ENCODE peak calls at places on chromosomes 5 and 9, in four cellular contexts. One of them, this sample, is unnamed.

GRCh38 chr9:131867611-131868192 is 127.8 kb upstream of the RAPGEF1 start:
- DNase-seq in A549: no peak
- DNase-seq in IMR-90: no peak
- DNase-seq in GM12878: no peak
- DNase-seq in this sample: no peak

GRCh38 chr5:53179681-53180080 is 70.1 kb upstream of the MOCS2 start:
- DNase-seq in GM12878: no peak
- DNase-seq in A549: no peak
- DNase-seq in IMR-90: no peak
- DNase-seq in this sample: no peak

GRCh38 chr5:148687427-148687826 is 33.1 kb upstream of the HTR4 start:
- DNase-seq in GM12878: no peak
- DNase-seq in A549: peak; percentile 59
- DNase-seq in IMR-90: peak; percentile 13
- DNase-seq in this sample: peak; percentile 73

GRCh38 chr9:70120834-70121510 is 77.3 kb downstream of the MAMDC2 start:
- DNase-seq in IMR-90: peak; percentile 97
- DNase-seq in GM12878: no peak
- DNase-seq in A549: peak; percentile 52
- DNase-seq in this sample: no peak

GRCh38 chr9:109230277-109230676 is 63.2 kb upstream of the FRRS1L start:
- DNase-seq in GM12878: no peak
- DNase-seq in A549: no peak
- DNase-seq in IMR-90: no peak
- DNase-seq in this sample: no peak

GRCh38 chr5:181215997-181216982 is 6.8 kb upstream of the TRIM41 start:
- DNase-seq in A549: peak; percentile 91
- DNase-seq in IMR-90: no peak
- DNase-seq in GM12878: peak; percentile 9
- DNase-seq in this sample: no peak

GRCh38 chr5:171149772-171150171 is 159.3 kb upstream of the TLX3 start:
- DNase-seq in GM12878: no peak
- DNase-seq in A549: no peak
- DNase-seq in IMR-90: no peak
- DNase-seq in this sample: no peak

GRCh38 chr9:2711716-2712115 is 5.6 kb upstream of the KCNV2 start:
- DNase-seq in IMR-90: no peak
- DNase-seq in GM12878: no peak
- DNase-seq in A549: no peak
- DNase-seq in this sample: no peak

GRCh38 chr9:87286506-87286905 is 211.2 kb upstream of the DAPK1 start:
- DNase-seq in GM12878: no peak
- DNase-seq in A549: no peak
- DNase-seq in IMR-90: no peak
- DNase-seq in this sample: no peak

GRCh38 chr9:15401266-15401665 is 21.4 kb upstream of the SNAPC3 start:
- DNase-seq in A549: no peak
- DNase-seq in GM12878: no peak
- DNase-seq in IMR-90: peak; percentile 32
- DNase-seq in this sample: no peak

GRCh38 chr9:137001857-137002645 is 5.7 kb upstream of the CLIC3 start:
- DNase-seq in IMR-90: no peak
- DNase-seq in GM12878: no peak
- DNase-seq in A549: no peak
- DNase-seq in this sample: no peak

GRCh38 chr5:107294669-107295068 is 376.1 kb downstream of the EFNA5 start:
- DNase-seq in IMR-90: no peak
- DNase-seq in A549: no peak
- DNase-seq in GM12878: no peak
- DNase-seq in this sample: no peak

GRCh38 chr5:122532035-122532434 is 220.0 kb downstream of the SNCAIP start:
- DNase-seq in IMR-90: no peak
- DNase-seq in GM12878: no peak
- DNase-seq in A549: no peak
- DNase-seq in this sample: no peak

GRCh38 chr5:141574122-141574510 is 44.7 kb downstream of the DIAPH1 start:
- DNase-seq in IMR-90: peak; percentile 19
- DNase-seq in A549: no peak
- DNase-seq in GM12878: no peak
- DNase-seq in this sample: no peak

GRCh38 chr5:29524197-29524596 is 1669.3 kb upstream of the CDH6 start:
- DNase-seq in IMR-90: no peak
- DNase-seq in A549: no peak
- DNase-seq in GM12878: no peak
- DNase-seq in this sample: no peak

GRCh38 chr5:53481354-53481886 is 991 bp downstream of the FST start:
- DNase-seq in GM12878: no peak
- DNase-seq in A549: no peak
- DNase-seq in IMR-90: peak; percentile 23
- DNase-seq in this sample: no peak

GRCh38 chr9:93031629-93032431 is 26.7 kb upstream of the SUSD3 start:
- DNase-seq in IMR-90: no peak
- DNase-seq in GM12878: no peak
- DNase-seq in A549: no peak
- DNase-seq in this sample: no peak

GRCh38 chr5:177071671-177072385 is 14.9 kb upstream of the FGFR4 start:
- DNase-seq in A549: peak; percentile 82
- DNase-seq in GM12878: peak; percentile 56
- DNase-seq in IMR-90: peak; percentile 81
- DNase-seq in this sample: peak; percentile 66

GRCh38 chr5:132662004-132662401 is 4.0 kb downstream of the IL13 start:
- DNase-seq in GM12878: no peak
- DNase-seq in A549: no peak
- DNase-seq in IMR-90: no peak
- DNase-seq in this sample: no peak
- TF ChIP-seq ELK1 in GM12878: no peak
- TF ChIP-seq ELK1 in A549: no peak
- TF ChIP-seq ELK1 in IMR-90: no peak
- TF ChIP-seq ELK1 in this sample: no peak

DNA sequence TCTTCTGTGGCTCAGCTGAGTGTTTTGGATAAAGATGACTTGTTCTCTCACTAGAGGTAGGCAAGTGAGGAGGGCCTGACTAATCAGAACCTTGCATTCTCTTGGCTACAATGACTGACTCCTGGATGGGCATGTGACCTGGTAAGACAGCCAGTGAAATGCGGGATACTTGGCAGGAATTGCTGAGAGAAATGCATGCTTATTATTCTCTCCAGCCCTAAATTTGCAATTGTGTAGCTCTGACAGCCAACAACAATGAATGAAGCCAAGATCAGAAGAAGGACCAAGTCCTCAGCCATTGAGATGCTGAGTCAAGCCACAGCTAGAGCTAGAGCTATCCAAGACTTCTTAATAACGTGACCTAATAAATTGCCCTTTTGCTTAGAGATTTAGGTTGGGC is 490.6 kb upstream of the ZNF608 start:
- DNase-seq in A549: no peak
- DNase-seq in IMR-90: no peak
- DNase-seq in GM12878: no peak
- DNase-seq in this sample: no peak
- TF ChIP-seq ELK1 in A549: no peak
- TF ChIP-seq ELK1 in IMR-90: no peak
- TF ChIP-seq ELK1 in GM12878: no peak
- TF ChIP-seq ELK1 in this sample: no peak

DNA sequence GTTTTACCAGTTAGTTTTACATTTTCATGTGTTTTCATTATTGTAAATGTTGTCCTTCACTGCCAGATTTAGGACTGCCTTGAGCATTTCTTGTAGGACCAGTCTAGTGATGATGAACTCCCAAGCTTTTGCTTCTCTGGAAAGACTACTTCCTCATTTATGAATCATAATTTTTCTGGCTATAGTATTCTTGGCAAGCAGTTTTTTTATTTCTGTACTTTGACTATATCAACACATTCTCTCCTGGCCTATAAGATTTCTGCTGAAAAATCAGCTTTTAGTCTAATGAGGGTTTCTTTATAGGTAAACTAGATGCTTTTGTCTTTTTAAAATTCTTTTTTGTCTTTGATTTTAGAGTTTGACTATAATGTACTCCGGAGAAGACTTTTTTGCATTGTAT is 256.8 kb upstream of the GRAMD2B start:
- DNase-seq in A549: no peak
- DNase-seq in GM12878: no peak
- DNase-seq in IMR-90: no peak
- DNase-seq in this sample: no peak
- TF ChIP-seq ELK1 in A549: no peak
- TF ChIP-seq ELK1 in GM12878: no peak
- TF ChIP-seq ELK1 in IMR-90: no peak
- TF ChIP-seq ELK1 in this sample: no peak

GRCh38 chr9:81103597-81104471 is 585.5 kb downstream of the TLE1 start:
- DNase-seq in IMR-90: no peak
- DNase-seq in GM12878: no peak
- DNase-seq in A549: no peak
- DNase-seq in this sample: no peak
- TF ChIP-seq ELK1 in IMR-90: no peak
- TF ChIP-seq ELK1 in GM12878: no peak
- TF ChIP-seq ELK1 in A549: no peak
- TF ChIP-seq ELK1 in this sample: no peak

DNA sequence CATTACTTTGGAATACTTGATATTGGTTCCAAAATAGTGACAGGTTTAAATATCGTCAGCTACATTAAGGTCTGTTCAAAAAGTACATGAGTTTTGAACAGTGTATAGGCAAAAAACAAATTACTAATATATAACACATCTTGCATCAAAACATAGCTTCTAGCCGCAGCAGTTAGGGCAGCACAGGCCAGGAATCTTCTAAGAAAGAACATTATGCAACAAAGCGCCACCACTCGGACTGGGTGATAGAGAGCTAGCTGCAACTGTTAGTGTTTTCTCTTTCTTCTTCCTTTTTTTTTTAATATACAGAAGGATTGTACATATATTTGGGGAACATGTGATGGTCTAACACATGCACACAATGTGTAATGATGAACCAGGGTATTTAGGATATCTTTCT is 504.5 kb downstream of the NR2F1-AS1 start:
- DNase-seq in A549: no peak
- DNase-seq in IMR-90: no peak
- DNase-seq in GM12878: no peak
- DNase-seq in this sample: no peak
- TF ChIP-seq ELK1 in A549: no peak
- TF ChIP-seq ELK1 in IMR-90: no peak
- TF ChIP-seq ELK1 in GM12878: no peak
- TF ChIP-seq ELK1 in this sample: no peak

GRCh38 chr9:107836300-107836699 is 346.7 kb upstream of the KLF4 start:
- DNase-seq in A549: no peak
- DNase-seq in IMR-90: no peak
- DNase-seq in GM12878: no peak
- DNase-seq in this sample: no peak

GRCh38 chr9:107830479-107830878 is 340.9 kb upstream of the KLF4 start:
- DNase-seq in GM12878: no peak
- DNase-seq in IMR-90: no peak
- DNase-seq in A549: no peak
- DNase-seq in this sample: no peak

GRCh38 chr9:107827884-107828283 is 338.3 kb upstream of the KLF4 start:
- DNase-seq in IMR-90: no peak
- DNase-seq in GM12878: no peak
- DNase-seq in A549: no peak
- DNase-seq in this sample: no peak

GRCh38 chr9:107838766-107839165 is 349.2 kb upstream of the KLF4 start:
- DNase-seq in IMR-90: no peak
- DNase-seq in GM12878: no peak
- DNase-seq in A549: no peak
- DNase-seq in this sample: no peak

GRCh38 chr9:107833295-107833694 is 343.7 kb upstream of the KLF4 start:
- DNase-seq in A549: no peak
- DNase-seq in IMR-90: peak; percentile 5
- DNase-seq in GM12878: no peak
- DNase-seq in this sample: no peak
- TF ChIP-seq ELK1 in A549: no peak
- TF ChIP-seq ELK1 in IMR-90: no peak
- TF ChIP-seq ELK1 in GM12878: no peak
- TF ChIP-seq ELK1 in this sample: no peak

GRCh38 chr9:101737705-101738565 is 512 bp downstream of the GRIN3A start:
- DNase-seq in GM12878: no peak
- DNase-seq in A549: peak; percentile 9
- DNase-seq in IMR-90: no peak
- DNase-seq in this sample: no peak
- TF ChIP-seq ELK1 in GM12878: no peak
- TF ChIP-seq ELK1 in A549: no peak
- TF ChIP-seq ELK1 in IMR-90: no peak
- TF ChIP-seq ELK1 in this sample: no peak

GRCh38 chr9:125732562-125732961 is 14.6 kb upstream of the PBX3 start:
- DNase-seq in A549: no peak
- DNase-seq in GM12878: no peak
- DNase-seq in IMR-90: no peak
- DNase-seq in this sample: no peak
- TF ChIP-seq ELK1 in A549: no peak
- TF ChIP-seq ELK1 in GM12878: no peak
- TF ChIP-seq ELK1 in IMR-90: no peak
- TF ChIP-seq ELK1 in this sample: no peak

GRCh38 chr5:151195622-151196021 is 28.3 kb downstream of the CCDC69 start:
- DNase-seq in GM12878: no peak
- DNase-seq in IMR-90: no peak
- DNase-seq in A549: no peak
- DNase-seq in this sample: no peak
- TF ChIP-seq ELK1 in GM12878: no peak
- TF ChIP-seq ELK1 in IMR-90: no peak
- TF ChIP-seq ELK1 in A549: no peak
- TF ChIP-seq ELK1 in this sample: no peak

This sample was measured in K562.